ENCODE peak calls at places on chromosomes 13 and 19, in ten cellular contexts. F, W, R, T, V, D, N, B, J and O are unnamed samples.

GRCh38 chr13:97238432-97238831 is 16.3 kb downstream of the MBNL2 start:
- DNase-seq in F (no peak), W (no peak), R (no peak), T (no peak), V (no peak), D (no peak), N (no peak), B (no peak), J (no peak), O (no peak)

GRCh38 chr13:31092631-31093030 is 69.1 kb downstream of the HSPH1 start:
- DNase-seq in F (no peak), W (no peak), R (no peak), T (no peak), V (no peak), D (no peak), N (no peak), B (no peak), J (no peak), O (no peak)

GRCh38 chr13:106337096-106337495 is 198.4 kb downstream of the EFNB2 start:
- DNase-seq in F (no peak), W (no peak), R (no peak), T (no peak), V (no peak), D (no peak), N (no peak), B (no peak), J (no peak), O (no peak)

GRCh38 chr13:83827338-83827737 is 54.9 kb downstream of the SLITRK1 start:
- DNase-seq in F (no peak), W (no peak), R (no peak), T (no peak), V (no peak), D (no peak), N (no peak), B (no peak), J (no peak), O (no peak)

GRCh38 chr19:45670670-45671453 is 2.8 kb downstream of the GIPR start:
- DNase-seq in F (peak), W (peak), R (peak), T (no peak), V (peak), D (peak), N (peak), B (no peak), J (no peak), O (peak)

GRCh38 chr19:32330149-32330548 is 15.3 kb upstream of the ZNF507 start:
- DNase-seq in F (no peak), W (no peak), R (no peak), T (no peak), V (no peak), D (no peak), N (no peak), B (no peak), J (no peak), O (no peak)

GRCh38 chr13:52949044-52949443 is 79.6 kb upstream of the OLFM4 start:
- DNase-seq in F (no peak), W (no peak), R (no peak), T (no peak), V (no peak), D (no peak), N (no peak), B (no peak), J (no peak), O (no peak)

GRCh38 chr13:50116430-50116973 is 101.3 kb downstream of the KCNRG start:
- DNase-seq in F (no peak), W (no peak), R (no peak), T (no peak), V (no peak), D (no peak), N (no peak), B (no peak), J (no peak), O (no peak)

GRCh38 chr19:45446295-45446694 is 21.5 kb upstream of the FOSB start:
- DNase-seq in F (no peak), W (no peak), R (no peak), T (no peak), V (no peak), D (peak), N (no peak), B (peak), J (no peak), O (no peak)

GRCh38 chr19:33777753-33778088 is 18.9 kb upstream of the KCTD15 start:
- DNase-seq in F (no peak), W (no peak), R (no peak), T (no peak), V (no peak), D (no peak), N (no peak), B (no peak), J (no peak), O (no peak)

GRCh38 chr13:105665284-105665683 is 870.2 kb downstream of the EFNB2 start:
- DNase-seq in F (no peak), W (peak), R (no peak), T (no peak), V (no peak), D (peak), N (no peak), B (no peak), J (peak), O (no peak)

GRCh38 chr13:45051315-45051714 is 62.0 kb downstream of the GPALPP1 start:
- DNase-seq in F (no peak), W (no peak), R (no peak), T (no peak), V (no peak), D (no peak), N (no peak), B (no peak), J (no peak), O (no peak)

GRCh38 chr19:49689133-49690072 is at the start of gene ADM5:
- DNase-seq in F (no peak), W (peak), R (no peak), T (peak), V (peak), D (no peak), N (peak), B (no peak), J (no peak), O (no peak)

GRCh38 chr13:43085545-43085944 is 62.2 kb downstream of the DNAJC15 start:
- DNase-seq in F (peak), W (peak), R (peak), T (no peak), V (no peak), D (peak), N (no peak), B (peak), J (no peak), O (no peak)

GRCh38 chr19:30645946-30646577 is 273.9 kb downstream of the ZNF536 start:
- DNase-seq in F (no peak), W (no peak), R (no peak), T (no peak), V (no peak), D (no peak), N (no peak), B (no peak), J (no peak), O (no peak)